ENCODE peak calls at places on chromosomes 7 and 10, in six cellular contexts. M is stimulated activated CD8-positive, alpha-beta memory T cell treated with anti-CD3 and anti-CD28 coated beads, Interleukin-15, amount 100 ng/mL, for 24 hours; S is kidney glomerular epithelial cell; L is kidney tubule cell; K is nucleus accumbens; X is NCI-H1092 treated with DMSO at 0.1 percent for 48 hours. Y is an unnamed sample.
A peak's percentile ranks its signal among the peaks of the same experiment; 100 is the strongest.

GRCh38 chr7:101550641-101551531 is 78.2 kb downstream of the MYL10 start:
- DNase-seq in X (no peak), L (no peak), M (no peak), K (no peak), S (no peak), Y (peak; percentile 10)

GRCh38 chr10:122786269-122786668 is 59.4 kb downstream of the CUZD1 start:
- DNase-seq in L (peak; percentile 28), K (no peak), S (peak; percentile 32), M (no peak), X (no peak), Y (no peak)

GRCh38 chr7:84336303-84336702 is 141.7 kb upstream of the SEMA3A start:
- DNase-seq in L (no peak), S (peak; percentile 15), X (no peak), K (no peak), M (no peak), Y (no peak)

GRCh38 chr10:119211625-119212441 is 4.5 kb downstream of the GRK5 start:
- DNase-seq in M (no peak), K (no peak), S (no peak), L (no peak), X (no peak), Y (no peak)

GRCh38 chr10:69697006-69697405 is 67.0 kb downstream of the FAM241B start:
- DNase-seq in X (no peak), M (no peak), L (no peak), S (no peak), K (no peak), Y (no peak)

GRCh38 chr7:3200504-3200903 is 100.5 kb upstream of the SDK1 start:
- DNase-seq in M (no peak), S (peak; percentile 21), L (peak; percentile 70), X (peak; percentile 19), K (no peak), Y (no peak)

GRCh38 chr7:110309941-110310340 is 781.0 kb upstream of the LRRN3 start:
- DNase-seq in K (no peak), L (peak; percentile 10), M (no peak), X (no peak), S (no peak), Y (no peak)

GRCh38 chr7:107387077-107387476 is 82.8 kb upstream of the GPR22 start:
- DNase-seq in X (no peak), K (no peak), M (no peak), L (no peak), S (no peak), Y (no peak)

GRCh38 chr10:123860856-123861255 is 30.8 kb downstream of the CPXM2 start:
- DNase-seq in X (no peak), S (no peak), L (no peak), K (no peak), M (no peak), Y (no peak)

GRCh38 chr10:100518761-100519241 is 860 bp downstream of the SEC31B start:
- DNase-seq in M (no peak), L (peak; percentile 74), S (peak; percentile 37), K (peak; percentile 12), X (peak; percentile 24), Y (peak; percentile 67)

GRCh38 chr10:33524966-33525365 is 190.5 kb upstream of the NRP1 start:
- DNase-seq in L (no peak), X (no peak), S (no peak), K (no peak), M (no peak), Y (no peak)

GRCh38 chr10:16995867-16996529 is 133.6 kb downstream of the CUBN start:
- DNase-seq in L (peak; percentile 49), M (no peak), S (peak; percentile 39), X (no peak), K (no peak), Y (no peak)

GRCh38 chr7:75993689-75994387 is 557 bp downstream of the TMEM120A start:
- DNase-seq in M (no peak), K (peak; percentile 75), L (peak; percentile 44), X (no peak), S (no peak), Y (no peak)

GRCh38 chr10:106557951-106558733 is 606.4 kb downstream of the SORCS1 start:
- DNase-seq in L (no peak), M (no peak), K (no peak), S (peak; percentile 60), X (no peak), Y (no peak)

GRCh38 chr7:100433276-100433591 is 3.1 kb downstream of the PPP1R35 start:
- DNase-seq in L (no peak), S (no peak), M (no peak), X (no peak), K (no peak), Y (no peak)

GRCh38 chr10:21172774-21173432 is 275.8 kb upstream of the NEBL start:
- DNase-seq in S (peak; percentile 34), M (no peak), L (peak; percentile 40), X (no peak), K (peak; percentile 70), Y (no peak)

GRCh38 chr10:53841746-53842145 is 959.3 kb downstream of the PCDH15 start:
- DNase-seq in L (no peak), S (no peak), K (no peak), X (no peak), M (no peak), Y (no peak)

GRCh38 chr10:44788147-44788819 is 122.9 kb upstream of the TMEM72 start:
- DNase-seq in L (peak; percentile 30), K (no peak), X (no peak), S (no peak), M (no peak), Y (no peak)

GRCh38 chr10:71436268-71436922 is 39.7 kb downstream of the CDH23 start:
- DNase-seq in M (no peak), X (no peak), K (no peak), L (no peak), S (no peak), Y (no peak)

GRCh38 chr7:11552676-11553075 is 279.3 kb downstream of the THSD7A start:
- DNase-seq in K (no peak), M (no peak), X (peak; percentile 85), L (no peak), S (no peak), Y (no peak)

GRCh38 chr7:504221-505081 is 15.2 kb downstream of the PDGFA start:
- DNase-seq in X (no peak), K (no peak), L (peak; percentile 24), S (no peak), M (no peak), Y (no peak)

GRCh38 chr7:130958846-130959245 is 224.8 kb upstream of the KLF14 start:
- DNase-seq in X (no peak), S (no peak), K (no peak), M (no peak), L (no peak), Y (no peak)

GRCh38 chr7:140276001-140276400 is 99.2 kb upstream of the KDM7A start:
- DNase-seq in X (no peak), L (no peak), K (no peak), S (no peak), M (no peak), Y (no peak)

GRCh38 chr7:36205844-36206243 is 52.8 kb downstream of the EEPD1 start:
- DNase-seq in M (no peak), L (no peak), S (no peak), K (peak; percentile 24), X (no peak), Y (no peak)

GRCh38 chr7:45917658-45918057 is 3.4 kb downstream of the IGFBP3 start:
- DNase-seq in X (peak; percentile 53), L (peak; percentile 86), M (peak; percentile 61), S (peak; percentile 82), K (peak; percentile 82), Y (peak; percentile 96)

GRCh38 chr7:79711660-79712059 is 258.2 kb upstream of the MAGI2 start:
- DNase-seq in X (no peak), L (no peak), K (no peak), S (no peak), M (no peak), Y (no peak)

GRCh38 chr7:137816696-137817320 is 30.0 kb downstream of the DGKI start:
- DNase-seq in S (no peak), K (no peak), M (no peak), X (no peak), L (peak; percentile 16), Y (no peak)

GRCh38 chr10:6014241-6014761 is 37.0 kb upstream of the IL15RA start:
- DNase-seq in K (peak; percentile 16), L (peak; percentile 51), X (no peak), S (peak; percentile 22), M (no peak), Y (no peak)

GRCh38 chr7:157523766-157524421 is 187.1 kb downstream of the DNAJB6 start:
- DNase-seq in S (no peak), M (no peak), L (no peak), X (no peak), K (no peak), Y (peak; percentile 28)

GRCh38 chr10:109895095-109895818 is 28.1 kb downstream of the XPNPEP1 start:
- DNase-seq in K (peak; percentile 44), X (no peak), L (peak; percentile 66), S (peak; percentile 69), M (no peak), Y (no peak)

GRCh38 chr10:18523025-18523424 is 128.4 kb downstream of the NSUN6 start:
- DNase-seq in X (no peak), K (no peak), S (no peak), L (peak; percentile 3), M (no peak), Y (no peak)

GRCh38 chr7:150923191-150923590 is 54.9 kb downstream of the KCNH2 start:
- DNase-seq in K (no peak), S (peak; percentile 9), M (no peak), X (no peak), L (peak; percentile 74), Y (no peak)

GRCh38 chr7:41916450-41916927 is 213.6 kb upstream of the INHBA start:
- DNase-seq in X (no peak), M (no peak), K (no peak), S (peak; percentile 99), L (peak; percentile 100), Y (no peak)

GRCh38 chr7:40697653-40698052 is 562.8 kb downstream of the SUGCT start:
- DNase-seq in K (no peak), M (no peak), L (peak; percentile 51), S (no peak), X (no peak), Y (no peak)

GRCh38 chr7:20786779-20787651 is at the start of gene SP8:
- DNase-seq in M (no peak), X (peak; percentile 90), S (no peak), K (no peak), L (no peak), Y (peak; percentile 41)

GRCh38 chr10:68153473-68154210 is 44.4 kb downstream of the MYPN start:
- DNase-seq in S (peak; percentile 92), K (peak; percentile 35), L (peak; percentile 99), M (no peak), X (peak; percentile 13), Y (no peak)

GRCh38 chr7:20558963-20559716 is 56.3 kb upstream of the ABCB5 start:
- DNase-seq in S (no peak), M (no peak), L (no peak), K (no peak), X (no peak), Y (no peak)

GRCh38 chr7:2719007-2719406 is 31.0 kb downstream of the AMZ1 start:
- DNase-seq in S (no peak), K (peak; percentile 27), L (no peak), X (peak; percentile 27), M (no peak), Y (no peak)